ENCODE peak calls at places on chromosomes 16 and 17, in four cellular contexts. One of them, this sample, is unnamed.

GRCh38 chr17:63337579-63337978 is 108.5 kb downstream of the CYB561 start:
- DNase-seq in M059J: no peak
- DNase-seq in activated naive CD4-positive, alpha-beta T cell: no peak
- DNase-seq in pons: no peak
- DNase-seq in this sample: no peak

GRCh38 chr17:64202683-64203430 is 60.2 kb downstream of the TEX2 start:
- DNase-seq in M059J: peak
- DNase-seq in activated naive CD4-positive, alpha-beta T cell: no peak
- DNase-seq in pons: peak
- DNase-seq in this sample: no peak

GRCh38 chr17:75323043-75323591 is 33.9 kb upstream of the SLC25A19 start:
- DNase-seq in M059J: peak
- DNase-seq in activated naive CD4-positive, alpha-beta T cell: peak
- DNase-seq in pons: peak
- DNase-seq in this sample: no peak

GRCh38 chr16:10635367-10636021 is 55.1 kb upstream of the EMP2 start:
- DNase-seq in M059J: no peak
- DNase-seq in activated naive CD4-positive, alpha-beta T cell: no peak
- DNase-seq in pons: no peak
- DNase-seq in this sample: no peak

GRCh38 chr17:78724544-78724943 is 57.5 kb downstream of the CYTH1 start:
- DNase-seq in M059J: no peak
- DNase-seq in activated naive CD4-positive, alpha-beta T cell: no peak
- DNase-seq in pons: peak
- DNase-seq in this sample: no peak

GRCh38 chr17:29579866-29580771 is 9.3 kb downstream of the GIT1 start:
- DNase-seq in M059J: peak
- DNase-seq in activated naive CD4-positive, alpha-beta T cell: peak
- DNase-seq in pons: peak
- DNase-seq in this sample: no peak

GRCh38 chr17:81151039-81151677 is 14.1 kb upstream of the PVALEF start:
- DNase-seq in M059J: no peak
- DNase-seq in activated naive CD4-positive, alpha-beta T cell: no peak
- DNase-seq in pons: no peak
- DNase-seq in this sample: no peak

GRCh38 chr16:1338119-1338730 is 4.8 kb downstream of the BAIAP3 start:
- DNase-seq in M059J: no peak
- DNase-seq in activated naive CD4-positive, alpha-beta T cell: no peak
- DNase-seq in pons: no peak
- DNase-seq in this sample: no peak

GRCh38 chr16:22360963-22361659 is 13.3 kb downstream of the CDR2 start:
- DNase-seq in M059J: no peak
- DNase-seq in activated naive CD4-positive, alpha-beta T cell: no peak
- DNase-seq in pons: no peak
- DNase-seq in this sample: no peak

GRCh38 chr16:72349719-72350118 is 177.8 kb upstream of the PMFBP1 start:
- DNase-seq in M059J: no peak
- DNase-seq in activated naive CD4-positive, alpha-beta T cell: no peak
- DNase-seq in pons: no peak
- DNase-seq in this sample: no peak

GRCh38 chr16:31411024-31411845 is 16.9 kb downstream of the COX6A2 start:
- DNase-seq in M059J: peak
- DNase-seq in activated naive CD4-positive, alpha-beta T cell: no peak
- DNase-seq in pons: no peak
- DNase-seq in this sample: no peak

GRCh38 chr16:47970291-47970931 is 185.4 kb downstream of the ABCC12 start:
- DNase-seq in M059J: peak
- DNase-seq in activated naive CD4-positive, alpha-beta T cell: no peak
- DNase-seq in pons: no peak
- DNase-seq in this sample: no peak

GRCh38 chr17:75689441-75689873 is 22.3 kb downstream of the SAP30BP start:
- DNase-seq in M059J: peak
- DNase-seq in activated naive CD4-positive, alpha-beta T cell: no peak
- DNase-seq in pons: no peak
- DNase-seq in this sample: no peak

GRCh38 chr16:84800118-84800517 is 19.7 kb upstream of the CRISPLD2 start:
- DNase-seq in M059J: no peak
- DNase-seq in activated naive CD4-positive, alpha-beta T cell: no peak
- DNase-seq in pons: no peak
- DNase-seq in this sample: no peak

GRCh38 chr17:42409467-42410351 is 13.3 kb downstream of the CAVIN1 start:
- DNase-seq in M059J: peak
- DNase-seq in activated naive CD4-positive, alpha-beta T cell: no peak
- DNase-seq in pons: no peak
- DNase-seq in this sample: peak

GRCh38 chr16:35776-36305 is 17.6 kb downstream of the POLR3K start:
- DNase-seq in M059J: no peak
- DNase-seq in activated naive CD4-positive, alpha-beta T cell: no peak
- DNase-seq in pons: no peak
- DNase-seq in this sample: no peak

GRCh38 chr16:75261590-75262078 is 10.2 kb upstream of the BCAR1 start:
- DNase-seq in M059J: no peak
- DNase-seq in activated naive CD4-positive, alpha-beta T cell: no peak
- DNase-seq in pons: no peak
- DNase-seq in this sample: no peak

GRCh38 chr17:850828-851759 is 68.9 kb downstream of the MRM3 start:
- DNase-seq in M059J: no peak
- DNase-seq in activated naive CD4-positive, alpha-beta T cell: no peak
- DNase-seq in pons: no peak
- DNase-seq in this sample: no peak

GRCh38 chr16:49793244-49793643 is 62.7 kb downstream of the ZNF423 start:
- DNase-seq in M059J: no peak
- DNase-seq in activated naive CD4-positive, alpha-beta T cell: no peak
- DNase-seq in pons: no peak
- DNase-seq in this sample: no peak

GRCh38 chr16:645852-646678 is 3.1 kb upstream of the WDR90 start:
- DNase-seq in M059J: peak
- DNase-seq in activated naive CD4-positive, alpha-beta T cell: no peak
- DNase-seq in pons: no peak
- DNase-seq in this sample: no peak

GRCh38 chr16:86925067-86925791 is 346.9 kb downstream of the FOXL1 start:
- DNase-seq in M059J: peak
- DNase-seq in activated naive CD4-positive, alpha-beta T cell: no peak
- DNase-seq in pons: no peak
- DNase-seq in this sample: no peak

GRCh38 chr16:87778476-87778829 is 12.7 kb upstream of the KLHDC4 start:
- DNase-seq in M059J: no peak
- DNase-seq in activated naive CD4-positive, alpha-beta T cell: no peak
- DNase-seq in pons: no peak
- DNase-seq in this sample: no peak

GRCh38 chr17:10210151-10210574 is 11.8 kb upstream of the GAS7 start:
- DNase-seq in M059J: no peak
- DNase-seq in activated naive CD4-positive, alpha-beta T cell: no peak
- DNase-seq in pons: no peak
- DNase-seq in this sample: no peak

GRCh38 chr16:3101018-3101840 is 2.1 kb upstream of the ZSCAN10 start:
- DNase-seq in M059J: peak
- DNase-seq in activated naive CD4-positive, alpha-beta T cell: no peak
- DNase-seq in pons: no peak
- DNase-seq in this sample: no peak

GRCh38 chr17:74773871-74774286 is 2.3 kb downstream of the NAT9 start:
- DNase-seq in M059J: peak
- DNase-seq in activated naive CD4-positive, alpha-beta T cell: no peak
- DNase-seq in pons: no peak
- DNase-seq in this sample: no peak

GRCh38 chr17:76391200-76391715 is 6.8 kb downstream of the SPHK1 start:
- DNase-seq in M059J: no peak
- DNase-seq in activated naive CD4-positive, alpha-beta T cell: no peak
- DNase-seq in pons: no peak
- DNase-seq in this sample: no peak

GRCh38 chr16:10683160-10683559 is 11.6 kb downstream of the TEKT5 start:
- DNase-seq in M059J: no peak
- DNase-seq in activated naive CD4-positive, alpha-beta T cell: no peak
- DNase-seq in pons: no peak
- DNase-seq in this sample: no peak

GRCh38 chr16:22325598-22326368 is 28.6 kb downstream of the POLR3E start:
- DNase-seq in M059J: no peak
- DNase-seq in activated naive CD4-positive, alpha-beta T cell: no peak
- DNase-seq in pons: no peak
- DNase-seq in this sample: no peak

GRCh38 chr17:40109471-40109824 is 9.1 kb upstream of the NR1D1 start:
- DNase-seq in M059J: no peak
- DNase-seq in activated naive CD4-positive, alpha-beta T cell: no peak
- DNase-seq in pons: no peak
- DNase-seq in this sample: no peak

This sample was measured in coronary artery.